ENCODE peak calls at places on chromosomes 4 and X, in eight cellular contexts. I is AG09309; L is AG10803; A is HCT116; B is cardiac fibroblast; P is neural crest cell; K is CD4-positive, alpha-beta T cell; S is testis. Q is an unnamed sample.

GRCh38 chrX:52574416-52575275 is 57.8 kb upstream of the XAGE1B start:
- DNase-seq in A (peak), I (peak), L (peak), S (peak), B (peak), P (peak), K (peak), Q (peak)

GRCh38 chrX:31323658-31324057 is 251.8 kb upstream of the FTHL17 start:
- DNase-seq in P (no peak), I (no peak), A (no peak), L (no peak), S (no peak), K (no peak), B (no peak), Q (no peak)

GRCh38 chr4:22019676-22020075 is 71.1 kb upstream of the KCNIP4 start:
- DNase-seq in K (no peak), S (no peak), B (peak), P (no peak), L (peak), A (no peak), I (peak), Q (no peak)

GRCh38 chrX:130105226-130105625 is 5.1 kb downstream of the ELF4 start:
- DNase-seq in I (no peak), S (no peak), K (no peak), P (no peak), L (no peak), A (no peak), B (no peak), Q (no peak)

GRCh38 chrX:78595901-78596502 is 63.1 kb downstream of the RTL3 start:
- DNase-seq in L (peak), B (peak), P (peak), A (no peak), K (no peak), I (no peak), S (peak), Q (peak)

GRCh38 chr4:57410331-57411052 is 300.3 kb upstream of the IGFBP7 start:
- DNase-seq in B (no peak), L (peak), P (no peak), A (no peak), K (no peak), I (no peak), S (no peak), Q (no peak)

GRCh38 chr4:158808399-158808798 is 39.6 kb downstream of the FNIP2 start:
- DNase-seq in B (no peak), K (no peak), L (no peak), S (no peak), I (no peak), A (no peak), P (no peak), Q (no peak)

GRCh38 chrX:73839152-73839551 is 276.2 kb downstream of the CHIC1 start:
- DNase-seq in B (no peak), P (no peak), L (no peak), K (no peak), S (no peak), I (no peak), A (no peak), Q (no peak)

GRCh38 chr4:162164881-162165528 is 1.2 kb upstream of the FSTL5 start:
- DNase-seq in B (no peak), P (no peak), A (no peak), K (no peak), S (no peak), L (no peak), I (no peak), Q (no peak)

GRCh38 chrX:103254921-103255455 is at the start of gene TCEAL8:
- DNase-seq in I (no peak), B (peak), L (peak), S (peak), P (peak), K (no peak), A (peak), Q (peak)

GRCh38 chr4:108056418-108056817 is 66.7 kb downstream of the HADH start:
- DNase-seq in I (no peak), K (no peak), B (no peak), L (no peak), P (no peak), A (no peak), S (no peak), Q (no peak)

GRCh38 chrX:132044953-132045352 is 21.9 kb downstream of the STK26 start:
- DNase-seq in A (no peak), I (no peak), P (no peak), B (peak), L (no peak), S (no peak), K (no peak), Q (no peak)

GRCh38 chrX:662126-662525 is 31.5 kb downstream of the SHOX start:
- DNase-seq in A (no peak), S (no peak), K (no peak), P (no peak), I (no peak), B (no peak), L (no peak), Q (no peak)

GRCh38 chr4:120948382-120948781 is 25.9 kb upstream of the PRDM5 start:
- DNase-seq in P (no peak), B (no peak), S (no peak), A (peak), I (no peak), K (no peak), L (no peak), Q (no peak)

GRCh38 chrX:78673256-78673655 is 14.1 kb upstream of the RTL3 start:
- DNase-seq in L (no peak), P (no peak), S (no peak), A (no peak), I (no peak), K (no peak), B (no peak), Q (no peak)

GRCh38 chrX:114650351-114650750 is 66.5 kb downstream of the HTR2C start:
- DNase-seq in S (no peak), I (no peak), B (peak), K (no peak), L (peak), A (no peak), P (no peak), Q (no peak)

GRCh38 chr4:39641451-39641850 is 2.8 kb upstream of the SMIM14 start:
- DNase-seq in B (no peak), P (no peak), I (no peak), L (no peak), S (no peak), A (no peak), K (no peak), Q (no peak)

GRCh38 chrX:72133851-72134546 is 2.3 kb upstream of the RTL5 start:
- DNase-seq in B (no peak), A (no peak), K (no peak), L (no peak), S (no peak), P (no peak), I (no peak), Q (no peak)

GRCh38 chr4:107993969-107994368 is 4.3 kb downstream of the HADH start:
- DNase-seq in P (no peak), K (no peak), B (no peak), A (no peak), I (no peak), S (no peak), L (no peak), Q (no peak)

GRCh38 chrX:130878350-130879341 is 24.4 kb downstream of the ENOX2 start:
- DNase-seq in K (no peak), B (peak), I (peak), P (no peak), A (peak), S (peak), L (peak), Q (no peak)

GRCh38 chr4:45063166-45063565 is 336.8 kb upstream of the GNPDA2 start:
- DNase-seq in K (no peak), I (no peak), A (no peak), L (no peak), P (no peak), B (no peak), S (no peak), Q (no peak)

GRCh38 chrX:101958139-101958538 is 26.3 kb upstream of the ZMAT1 start:
- DNase-seq in I (no peak), B (peak), L (peak), A (no peak), P (no peak), S (no peak), K (no peak), Q (no peak)

GRCh38 chrX:123324628-123325027 is 140.6 kb downstream of the GRIA3 start:
- DNase-seq in S (no peak), I (no peak), P (no peak), K (no peak), L (no peak), A (no peak), B (peak), Q (no peak)

GRCh38 chr4:25786497-25787065 is 76.2 kb downstream of the SEL1L3 start:
- DNase-seq in K (no peak), S (no peak), P (no peak), L (no peak), I (no peak), B (no peak), A (no peak), Q (no peak)

GRCh38 chrX:140057001-140057411 is 91.7 kb upstream of the CXorf66 start:
- DNase-seq in L (peak), K (peak), A (peak), P (peak), I (peak), B (peak), S (peak), Q (peak)

GRCh38 chr4:159487284-159487747 is 384.4 kb downstream of the RAPGEF2 start:
- DNase-seq in P (peak), A (peak), B (peak), K (no peak), I (peak), L (peak), S (peak), Q (peak)

GRCh38 chrX:24117288-24117687 is 32.2 kb upstream of the ZFX start:
- DNase-seq in A (no peak), S (peak), P (no peak), K (no peak), B (peak), I (peak), L (peak), Q (no peak)

GRCh38 chr4:159117968-159118367 is 15.1 kb downstream of the RAPGEF2 start:
- DNase-seq in L (no peak), I (no peak), A (no peak), P (no peak), S (no peak), K (no peak), B (no peak), Q (no peak)

GRCh38 chr4:122898370-122899150 is 23.8 kb downstream of the NUDT6 start:
- DNase-seq in B (peak), S (no peak), K (no peak), I (peak), A (peak), L (peak), P (no peak), Q (no peak)

DNA sequence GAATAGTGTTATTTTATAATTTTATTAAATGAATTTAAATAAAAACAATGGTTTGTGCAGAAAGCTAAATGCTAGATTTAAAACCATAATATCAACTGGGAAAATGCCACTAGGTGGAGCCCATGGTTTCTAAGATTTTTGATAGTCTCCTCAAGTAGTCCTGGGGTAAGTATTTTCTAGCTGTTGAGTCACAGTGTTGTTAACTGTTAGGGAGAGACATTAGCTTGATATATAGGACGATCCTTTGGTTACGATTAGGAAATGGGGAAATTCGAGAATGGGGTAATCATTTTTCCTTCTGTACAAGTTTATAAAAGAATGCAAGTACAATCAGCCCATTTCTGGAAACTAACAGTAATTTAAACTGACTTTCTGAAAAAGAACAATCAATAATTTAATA is 378.4 kb downstream of the ANKRD50 start:
- DNase-seq in A (peak), B (peak), S (peak), P (peak), K (no peak), L (peak), I (peak), Q (peak)
- TF ChIP-seq CTCF in A (peak), B (peak), S (peak), P (peak), K (no peak), L (peak), I (peak), Q (peak)

GRCh38 chr4:29900336-29900735 is 819.8 kb upstream of the PCDH7 start:
- DNase-seq in A (no peak), K (no peak), L (no peak), I (no peak), P (no peak), S (no peak), B (no peak), Q (no peak)
- TF ChIP-seq CTCF in A (no peak), K (no peak), L (no peak), I (no peak), P (no peak), S (no peak), B (no peak), Q (no peak)

GRCh38 chr4:145161549-145161948 is 18.8 kb downstream of the OTUD4 start:
- DNase-seq in B (no peak), A (no peak), P (no peak), L (no peak), S (no peak), I (no peak), K (no peak), Q (no peak)
- TF ChIP-seq CTCF in B (no peak), A (no peak), P (no peak), L (no peak), S (no peak), I (no peak), K (no peak), Q (no peak)

GRCh38 chrX:112148397-112148796 is 65.8 kb upstream of the TRPC5 start:
- DNase-seq in I (no peak), B (no peak), P (no peak), L (no peak), S (no peak), K (no peak), A (no peak), Q (no peak)

GRCh38 chrX:112147206-112147605 is 64.6 kb upstream of the TRPC5 start:
- DNase-seq in S (peak), L (peak), P (peak), K (no peak), I (no peak), A (no peak), B (no peak), Q (peak)
- TF ChIP-seq CTCF in S (peak), L (peak), P (peak), K (no peak), I (peak), A (no peak), B (no peak), Q (peak)

GRCh38 chr4:89837385-89837995 is 529 bp upstream of the SNCA start:
- DNase-seq in S (peak), L (no peak), I (no peak), B (peak), P (peak), K (no peak), A (no peak), Q (peak)
- TF ChIP-seq CTCF in S (no peak), L (no peak), I (no peak), B (no peak), P (no peak), K (no peak), A (no peak), Q (no peak)

GRCh38 chr4:5429747-5430146 is 278.6 kb downstream of the EVC2 start:
- DNase-seq in P (no peak), S (no peak), L (no peak), I (no peak), A (no peak), K (no peak), B (no peak), Q (no peak)
- TF ChIP-seq CTCF in P (no peak), S (no peak), L (no peak), I (no peak), A (no peak), K (no peak), B (no peak), Q (no peak)

GRCh38 chrX:8782595-8782994 is 18.6 kb downstream of the FAM9A start:
- DNase-seq in S (no peak), P (no peak), K (no peak), L (no peak), I (no peak), B (no peak), A (no peak), Q (no peak)

GRCh38 chrX:8784162-8784561 is 17.0 kb downstream of the FAM9A start:
- DNase-seq in P (no peak), L (no peak), I (no peak), A (no peak), S (no peak), B (no peak), K (no peak), Q (no peak)

GRCh38 chrX:8783100-8784098 is 17.8 kb downstream of the FAM9A start:
- DNase-seq in P (no peak), K (peak), A (no peak), S (peak), L (peak), I (no peak), B (peak), Q (peak)
- TF ChIP-seq CTCF in P (peak), K (peak), A (no peak), S (peak), L (peak), I (peak), B (peak), Q (no peak)

GRCh38 chr4:48557478-48557877 is 67.4 kb downstream of the ZAR1 start:
- DNase-seq in A (no peak), K (no peak), B (peak), L (no peak), S (no peak), P (no peak), I (no peak), Q (no peak)
- TF ChIP-seq CTCF in A (no peak), K (no peak), B (peak), L (peak), S (no peak), P (peak), I (peak), Q (peak)

DNA sequence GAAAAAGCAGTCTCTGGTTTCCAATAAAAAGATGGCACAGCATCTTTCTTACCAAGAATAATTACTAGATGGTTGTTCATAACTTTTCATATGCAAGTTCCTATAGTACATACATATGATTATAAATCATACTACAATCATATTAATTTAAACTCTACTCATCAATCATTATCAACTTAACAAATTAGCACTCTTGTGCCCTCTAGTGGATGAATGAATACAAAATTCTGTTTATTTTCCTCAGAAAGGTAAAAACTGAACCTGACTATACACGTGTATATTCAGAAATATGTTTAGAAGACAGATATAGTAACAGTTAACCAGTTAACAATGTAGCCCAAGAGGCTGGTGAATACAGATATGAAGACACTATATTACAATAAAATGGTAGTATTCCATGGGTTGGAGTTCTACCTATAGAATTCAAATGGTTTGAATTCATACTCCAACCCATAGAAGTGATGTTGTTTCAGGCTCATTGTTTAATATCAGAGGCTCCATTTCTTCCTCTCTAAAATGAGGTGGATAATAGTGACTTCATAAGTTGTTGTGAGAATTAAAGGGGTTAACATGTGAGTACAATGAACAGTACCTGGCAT is 100.0 kb downstream of the ADAMTS3 start:
- DNase-seq in S (no peak), L (peak), I (no peak), A (peak), P (no peak), K (no peak), B (peak), Q (no peak)
- TF ChIP-seq CTCF in S (peak), L (peak), I (no peak), A (no peak), P (peak), K (peak), B (peak), Q (peak)

Q was measured in endothelial cell.